ENCODE peak calls at places on chromosomes 2 and 18, in six cellular contexts. One of them, this sample, is unnamed.

GRCh38 chr2:41521191-41521590 is 526.6 kb upstream of the PKDCC start:
- DNase-seq in stimulated activated CD8-positive, alpha-beta memory T cell treated with anti-CD3 and anti-CD28 coated beads, Interleukin-4, amount 100 ng/mL, for 24 hours: no peak
- DNase-seq in C1 segment of cervical spinal cord: no peak
- DNase-seq in HL-60: no peak
- DNase-seq in activated naive CD8-positive, alpha-beta T cell treated with anti-CD3 and anti-CD28 coated beads, Interleukin-2, amount 50 U/mL, for 24 hours: no peak
- DNase-seq in AG09309: no peak
- DNase-seq in this sample: no peak

GRCh38 chr18:48955528-48956261 is 4.9 kb upstream of the SMAD7 start:
- DNase-seq in stimulated activated CD8-positive, alpha-beta memory T cell treated with anti-CD3 and anti-CD28 coated beads, Interleukin-4, amount 100 ng/mL, for 24 hours: no peak
- DNase-seq in C1 segment of cervical spinal cord: no peak
- DNase-seq in HL-60: no peak
- DNase-seq in activated naive CD8-positive, alpha-beta T cell treated with anti-CD3 and anti-CD28 coated beads, Interleukin-2, amount 50 U/mL, for 24 hours: no peak
- DNase-seq in AG09309: no peak
- DNase-seq in this sample: no peak

GRCh38 chr18:48084858-48085257 is 154.4 kb upstream of the SMAD2 start:
- DNase-seq in stimulated activated CD8-positive, alpha-beta memory T cell treated with anti-CD3 and anti-CD28 coated beads, Interleukin-4, amount 100 ng/mL, for 24 hours: no peak
- DNase-seq in C1 segment of cervical spinal cord: no peak
- DNase-seq in HL-60: no peak
- DNase-seq in activated naive CD8-positive, alpha-beta T cell treated with anti-CD3 and anti-CD28 coated beads, Interleukin-2, amount 50 U/mL, for 24 hours: no peak
- DNase-seq in AG09309: no peak
- DNase-seq in this sample: no peak

GRCh38 chr2:219178377-219179175 is 501 bp downstream of the RETREG2 start:
- DNase-seq in stimulated activated CD8-positive, alpha-beta memory T cell treated with anti-CD3 and anti-CD28 coated beads, Interleukin-4, amount 100 ng/mL, for 24 hours: peak; percentile 22
- DNase-seq in C1 segment of cervical spinal cord: no peak
- DNase-seq in HL-60: no peak
- DNase-seq in activated naive CD8-positive, alpha-beta T cell treated with anti-CD3 and anti-CD28 coated beads, Interleukin-2, amount 50 U/mL, for 24 hours: peak; percentile 48
- DNase-seq in AG09309: no peak
- DNase-seq in this sample: no peak

GRCh38 chr2:28544915-28545589 is 49.2 kb downstream of the PLB1 start:
- DNase-seq in stimulated activated CD8-positive, alpha-beta memory T cell treated with anti-CD3 and anti-CD28 coated beads, Interleukin-4, amount 100 ng/mL, for 24 hours: no peak
- DNase-seq in C1 segment of cervical spinal cord: no peak
- DNase-seq in HL-60: no peak
- DNase-seq in activated naive CD8-positive, alpha-beta T cell treated with anti-CD3 and anti-CD28 coated beads, Interleukin-2, amount 50 U/mL, for 24 hours: peak; percentile 29
- DNase-seq in AG09309: no peak
- DNase-seq in this sample: no peak

GRCh38 chr2:64406407-64406774 is 47.6 kb upstream of the LGALSL start:
- DNase-seq in stimulated activated CD8-positive, alpha-beta memory T cell treated with anti-CD3 and anti-CD28 coated beads, Interleukin-4, amount 100 ng/mL, for 24 hours: no peak
- DNase-seq in C1 segment of cervical spinal cord: no peak
- DNase-seq in HL-60: no peak
- DNase-seq in activated naive CD8-positive, alpha-beta T cell treated with anti-CD3 and anti-CD28 coated beads, Interleukin-2, amount 50 U/mL, for 24 hours: no peak
- DNase-seq in AG09309: no peak
- DNase-seq in this sample: no peak

GRCh38 chr2:3504741-3505140 is 14.6 kb downstream of the ADI1 start:
- DNase-seq in stimulated activated CD8-positive, alpha-beta memory T cell treated with anti-CD3 and anti-CD28 coated beads, Interleukin-4, amount 100 ng/mL, for 24 hours: no peak
- DNase-seq in C1 segment of cervical spinal cord: no peak
- DNase-seq in HL-60: no peak
- DNase-seq in activated naive CD8-positive, alpha-beta T cell treated with anti-CD3 and anti-CD28 coated beads, Interleukin-2, amount 50 U/mL, for 24 hours: no peak
- DNase-seq in AG09309: no peak
- DNase-seq in this sample: no peak

GRCh38 chr18:596288-596881 is 403 bp upstream of the CLUL1 start:
- DNase-seq in stimulated activated CD8-positive, alpha-beta memory T cell treated with anti-CD3 and anti-CD28 coated beads, Interleukin-4, amount 100 ng/mL, for 24 hours: no peak
- DNase-seq in C1 segment of cervical spinal cord: peak; percentile 31
- DNase-seq in HL-60: peak; percentile 13
- DNase-seq in activated naive CD8-positive, alpha-beta T cell treated with anti-CD3 and anti-CD28 coated beads, Interleukin-2, amount 50 U/mL, for 24 hours: no peak
- DNase-seq in AG09309: no peak
- DNase-seq in this sample: peak; percentile 50

GRCh38 chr18:76557026-76557575 is 62.1 kb upstream of the ZNF516 start:
- DNase-seq in stimulated activated CD8-positive, alpha-beta memory T cell treated with anti-CD3 and anti-CD28 coated beads, Interleukin-4, amount 100 ng/mL, for 24 hours: no peak
- DNase-seq in C1 segment of cervical spinal cord: no peak
- DNase-seq in HL-60: no peak
- DNase-seq in activated naive CD8-positive, alpha-beta T cell treated with anti-CD3 and anti-CD28 coated beads, Interleukin-2, amount 50 U/mL, for 24 hours: no peak
- DNase-seq in AG09309: no peak
- DNase-seq in this sample: no peak

GRCh38 chr2:166180951-166181812 is 53.4 kb upstream of the SCN1A start:
- DNase-seq in stimulated activated CD8-positive, alpha-beta memory T cell treated with anti-CD3 and anti-CD28 coated beads, Interleukin-4, amount 100 ng/mL, for 24 hours: no peak
- DNase-seq in C1 segment of cervical spinal cord: no peak
- DNase-seq in HL-60: peak; percentile 4
- DNase-seq in activated naive CD8-positive, alpha-beta T cell treated with anti-CD3 and anti-CD28 coated beads, Interleukin-2, amount 50 U/mL, for 24 hours: peak; percentile 27
- DNase-seq in AG09309: peak; percentile 17
- DNase-seq in this sample: peak; percentile 53

GRCh38 chr2:106770986-106771385 is 115.0 kb downstream of the ST6GAL2 start:
- DNase-seq in stimulated activated CD8-positive, alpha-beta memory T cell treated with anti-CD3 and anti-CD28 coated beads, Interleukin-4, amount 100 ng/mL, for 24 hours: no peak
- DNase-seq in C1 segment of cervical spinal cord: no peak
- DNase-seq in HL-60: no peak
- DNase-seq in activated naive CD8-positive, alpha-beta T cell treated with anti-CD3 and anti-CD28 coated beads, Interleukin-2, amount 50 U/mL, for 24 hours: no peak
- DNase-seq in AG09309: no peak
- DNase-seq in this sample: no peak

GRCh38 chr2:85755122-85756027 is 1.6 kb downstream of the ATOH8 start:
- DNase-seq in stimulated activated CD8-positive, alpha-beta memory T cell treated with anti-CD3 and anti-CD28 coated beads, Interleukin-4, amount 100 ng/mL, for 24 hours: no peak
- DNase-seq in C1 segment of cervical spinal cord: no peak
- DNase-seq in HL-60: no peak
- DNase-seq in activated naive CD8-positive, alpha-beta T cell treated with anti-CD3 and anti-CD28 coated beads, Interleukin-2, amount 50 U/mL, for 24 hours: peak; percentile 13
- DNase-seq in AG09309: no peak
- DNase-seq in this sample: no peak

GRCh38 chr18:36448384-36449290 is 151.1 kb downstream of the FHOD3 start:
- DNase-seq in stimulated activated CD8-positive, alpha-beta memory T cell treated with anti-CD3 and anti-CD28 coated beads, Interleukin-4, amount 100 ng/mL, for 24 hours: no peak
- DNase-seq in C1 segment of cervical spinal cord: no peak
- DNase-seq in HL-60: no peak
- DNase-seq in activated naive CD8-positive, alpha-beta T cell treated with anti-CD3 and anti-CD28 coated beads, Interleukin-2, amount 50 U/mL, for 24 hours: no peak
- DNase-seq in AG09309: no peak
- DNase-seq in this sample: no peak

GRCh38 chr2:231613054-231613654 is 20.5 kb downstream of the TEX44 start:
- DNase-seq in stimulated activated CD8-positive, alpha-beta memory T cell treated with anti-CD3 and anti-CD28 coated beads, Interleukin-4, amount 100 ng/mL, for 24 hours: no peak
- DNase-seq in C1 segment of cervical spinal cord: no peak
- DNase-seq in HL-60: no peak
- DNase-seq in activated naive CD8-positive, alpha-beta T cell treated with anti-CD3 and anti-CD28 coated beads, Interleukin-2, amount 50 U/mL, for 24 hours: no peak
- DNase-seq in AG09309: no peak
- DNase-seq in this sample: no peak

GRCh38 chr2:240648155-240648649 is 22.9 kb downstream of the GPR35 start:
- DNase-seq in stimulated activated CD8-positive, alpha-beta memory T cell treated with anti-CD3 and anti-CD28 coated beads, Interleukin-4, amount 100 ng/mL, for 24 hours: no peak
- DNase-seq in C1 segment of cervical spinal cord: no peak
- DNase-seq in HL-60: no peak
- DNase-seq in activated naive CD8-positive, alpha-beta T cell treated with anti-CD3 and anti-CD28 coated beads, Interleukin-2, amount 50 U/mL, for 24 hours: no peak
- DNase-seq in AG09309: no peak
- DNase-seq in this sample: no peak

This sample was measured in stimulated activated effector memory CD8-positive, alpha-beta T cell treated with anti-CD3 and anti-CD28 coated beads, Interleukin-12 subunit alpha, Interleukin-12 subunit beta, amount 100 ng/mL, for 72 hours.